ENCODE peak calls at places on chromosomes 4 and X, in eight cellular contexts. J is NAMALWA, S is ELR, N is HT-29, K is progenitor cell of endocrine pancreas, B is AG09319, Y is NCI-H1105 treated with DMSO at 0.1 percent for 48 hours, T is fibroblast of pulmonary artery. A is an unnamed sample.

GRCh38 chr4:26377352-26378311 is 56.8 kb downstream of the RBPJ start:
- DNase-seq in J (no peak), S (no peak), N (no peak), K (no peak), B (no peak), Y (no peak), T (no peak), A (no peak)

GRCh38 chr4:650951-651883 is 22.9 kb downstream of the ATP5ME start:
- DNase-seq in J (no peak), S (no peak), N (no peak), K (no peak), B (no peak), Y (peak; percentile 48), T (no peak), A (no peak)

GRCh38 chrX:105553118-105553517 is 269.2 kb upstream of the NRK start:
- DNase-seq in J (no peak), S (no peak), N (no peak), K (no peak), B (no peak), Y (no peak), T (no peak), A (no peak)

GRCh38 chr4:118969359-118969758 is 80.7 kb downstream of the SYNPO2 start:
- DNase-seq in J (peak; percentile 34), S (peak; percentile 77), N (peak; percentile 61), K (no peak), B (peak; percentile 46), Y (peak; percentile 42), T (peak; percentile 85), A (no peak)

GRCh38 chrX:33190016-33190415 is 21.3 kb downstream of the DMD start:
- DNase-seq in J (no peak), S (no peak), N (no peak), K (no peak), B (no peak), Y (no peak), T (peak; percentile 60), A (no peak)

GRCh38 chr4:117941611-117942010 is 92.7 kb upstream of the NDST3 start:
- DNase-seq in J (no peak), S (no peak), N (no peak), K (no peak), B (no peak), Y (no peak), T (no peak), A (no peak)

GRCh38 chrX:19774905-19775304 is 112.5 kb downstream of the SH3KBP1 start:
- DNase-seq in J (no peak), S (no peak), N (no peak), K (no peak), B (no peak), Y (no peak), T (no peak), A (peak; percentile 12)

GRCh38 chr4:1330761-1331590 is 16.0 kb upstream of the UVSSA start:
- DNase-seq in J (no peak), S (no peak), N (no peak), K (no peak), B (no peak), Y (no peak), T (no peak), A (peak; percentile 64)

GRCh38 chr4:68076194-68076593 is 53.5 kb downstream of the TMPRSS11F start:
- DNase-seq in J (peak; percentile 9), S (peak; percentile 3), N (peak; percentile 17), K (no peak), B (no peak), Y (no peak), T (no peak), A (no peak)

GRCh38 chrX:118418811-118419251 is 72.9 kb downstream of the WDR44 start:
- DNase-seq in J (no peak), S (no peak), N (peak; percentile 44), K (no peak), B (no peak), Y (no peak), T (no peak), A (no peak)

GRCh38 chr4:116862592-116862991 is 222.8 kb downstream of the TRAM1L1 start:
- DNase-seq in J (no peak), S (no peak), N (no peak), K (no peak), B (no peak), Y (no peak), T (no peak), A (no peak)

GRCh38 chrX:16222123-16222522 is 54.8 kb downstream of the MAGEB17 start:
- DNase-seq in J (no peak), S (peak; percentile 72), N (no peak), K (no peak), B (no peak), Y (no peak), T (peak; percentile 12), A (no peak)

GRCh38 chrX:11386001-11386523 is 92.8 kb downstream of the AMELX start:
- DNase-seq in J (no peak), S (peak; percentile 47), N (peak; percentile 35), K (no peak), B (peak; percentile 31), Y (no peak), T (peak; percentile 77), A (no peak)

GRCh38 chr4:48122756-48123155 is 11.3 kb downstream of the TXK start:
- DNase-seq in J (no peak), S (no peak), N (no peak), K (no peak), B (no peak), Y (no peak), T (no peak), A (no peak)

GRCh38 chrX:69506617-69507499 is 2.7 kb downstream of the NALF2 start:
- DNase-seq in J (no peak), S (peak; percentile 3), N (no peak), K (no peak), B (no peak), Y (no peak), T (peak; percentile 36), A (no peak)

GRCh38 chrX:13078739-13079444 is 34.5 kb upstream of the FAM9C start:
- DNase-seq in J (peak; percentile 20), S (peak; percentile 61), N (no peak), K (no peak), B (no peak), Y (no peak), T (peak; percentile 77), A (no peak)

GRCh38 chr4:87506974-87507701 is 22.0 kb downstream of the SPARCL1 start:
- DNase-seq in J (no peak), S (peak; percentile 70), N (no peak), K (no peak), B (peak; percentile 73), Y (no peak), T (peak; percentile 86), A (no peak)

GRCh38 chr4:143700060-143700419 is 435 bp downstream of the FREM3 start:
- DNase-seq in J (no peak), S (no peak), N (no peak), K (peak; percentile 27), B (no peak), Y (peak; percentile 26), T (peak; percentile 18), A (no peak)

GRCh38 chr4:16464651-16465050 is 238.4 kb upstream of the TAPT1 start:
- DNase-seq in J (no peak), S (no peak), N (no peak), K (no peak), B (no peak), Y (no peak), T (peak; percentile 29), A (no peak)

GRCh38 chr4:112830753-112831386 is 193.9 kb downstream of the LARP7 start:
- DNase-seq in J (no peak), S (no peak), N (no peak), K (no peak), B (no peak), Y (no peak), T (no peak), A (no peak)

GRCh38 chr4:25161599-25161960 is 1.3 kb upstream of the SEPSECS start:
- DNase-seq in J (no peak), S (peak; percentile 50), N (peak; percentile 22), K (no peak), B (no peak), Y (no peak), T (peak; percentile 10), A (no peak)

GRCh38 chr4:138851626-138852443 is 163.7 kb upstream of the NOCT start:
- DNase-seq in J (no peak), S (no peak), N (no peak), K (no peak), B (no peak), Y (peak; percentile 69), T (no peak), A (no peak)

GRCh38 chrX:71618303-71618721 is at the start of gene CXCR3:
- DNase-seq in J (no peak), S (no peak), N (no peak), K (no peak), B (no peak), Y (no peak), T (peak; percentile 38), A (peak; percentile 56)

GRCh38 chr4:71773004-71773403 is 10.9 kb downstream of the GC start:
- DNase-seq in J (no peak), S (no peak), N (no peak), K (no peak), B (no peak), Y (no peak), T (no peak), A (no peak)

GRCh38 chr4:16090306-16090705 is 6.5 kb upstream of the PROM1 start:
- DNase-seq in J (no peak), S (no peak), N (no peak), K (no peak), B (no peak), Y (no peak), T (no peak), A (no peak)